ENCODE peak calls at places on chromosomes 5 and 9, in nine cellular contexts. F, D, M, Z, C, I, Q, L and Y are unnamed samples.

GRCh38 chr9:6495484-6495883 is 82.5 kb downstream of the UHRF2 start:
- DNase-seq in Z (no peak), C (no peak), M (no peak), Q (no peak), D (no peak), L (no peak), F (no peak), I (no peak), Y (no peak)

GRCh38 chr5:101728933-101729332 is 567.2 kb downstream of the SLCO4C1 start:
- DNase-seq in Q (peak), M (peak), I (no peak), C (no peak), L (no peak), F (no peak), Z (no peak), D (no peak), Y (peak)

GRCh38 chr9:85142461-85143401 is 473.2 kb downstream of the NTRK2 start:
- DNase-seq in M (no peak), Q (no peak), F (no peak), D (no peak), L (no peak), C (no peak), I (no peak), Z (no peak), Y (no peak)

GRCh38 chr5:155103164-155103563 is 89.6 kb downstream of the KIF4B start:
- DNase-seq in F (no peak), Q (no peak), L (no peak), M (no peak), C (no peak), I (no peak), D (no peak), Z (no peak), Y (no peak)

GRCh38 chr9:81759680-81760215 is 70.4 kb upstream of the TLE1 start:
- DNase-seq in Q (peak), F (peak), I (peak), C (no peak), D (peak), M (no peak), Z (no peak), L (peak), Y (peak)

GRCh38 chr9:16653491-16654407 is 216.7 kb downstream of the BNC2 start:
- DNase-seq in I (no peak), C (no peak), Z (peak), M (no peak), L (no peak), Q (peak), D (no peak), F (no peak), Y (peak)

GRCh38 chr5:132466453-132467291 is 23.9 kb downstream of the IRF1 start:
- DNase-seq in D (peak), M (no peak), I (peak), L (no peak), Q (peak), F (no peak), Z (no peak), C (peak), Y (no peak)

GRCh38 chr5:127950707-127951356 is 132.7 kb upstream of the SLC12A2 start:
- DNase-seq in M (no peak), I (peak), Q (peak), L (no peak), F (no peak), D (peak), Z (no peak), C (no peak), Y (no peak)

GRCh38 chr5:76831108-76831447 is 12.2 kb downstream of the F2RL1 start:
- DNase-seq in M (no peak), F (peak), C (no peak), Z (no peak), L (no peak), D (peak), I (no peak), Q (peak), Y (no peak)

GRCh38 chr9:121026768-121027167 is 23.3 kb downstream of the C5 start:
- DNase-seq in M (no peak), D (no peak), Z (no peak), I (no peak), F (no peak), Q (no peak), C (no peak), L (no peak), Y (no peak)

GRCh38 chr9:106619211-106619610 is 243.8 kb upstream of the ZNF462 start:
- DNase-seq in C (no peak), Q (peak), M (no peak), D (peak), L (no peak), Z (no peak), F (peak), I (peak), Y (no peak)

GRCh38 chr9:135220601-135221575 is 133.4 kb downstream of the OLFM1 start:
- DNase-seq in C (no peak), F (no peak), I (no peak), D (no peak), Z (no peak), L (no peak), Q (no peak), M (no peak), Y (no peak)

GRCh38 chr9:82938426-82938825 is 124.5 kb downstream of the RASEF start:
- DNase-seq in M (no peak), C (no peak), L (no peak), I (no peak), Z (no peak), D (no peak), F (no peak), Q (no peak), Y (no peak)

GRCh38 chr9:89278997-89279739 is 31.8 kb upstream of the CKS2 start:
- DNase-seq in M (peak), D (peak), C (no peak), F (peak), Z (peak), I (peak), L (peak), Q (peak), Y (peak)

GRCh38 chr9:78544260-78544659 is 247.3 kb downstream of the PSAT1 start:
- DNase-seq in Z (no peak), I (no peak), L (no peak), D (no peak), Q (no peak), C (no peak), M (no peak), F (no peak), Y (no peak)